ENCODE peak calls at places on chromosome 16, in ten cellular contexts. One of them, this sample, is unnamed.
A peak's percentile ranks its signal among the peaks of the same experiment; 100 is the strongest.

GRCh38 chr16:75202069-75202590 is 4.8 kb downstream of the CTRB2 start:
- DNase-seq in GM12878: no peak
- DNase-seq in heart left ventricle: no peak
- DNase-seq in esophagus squamous epithelium: no peak
- DNase-seq in Panc1: no peak
- DNase-seq in right lobe of liver: peak; percentile 4
- DNase-seq in PC-3: no peak
- DNase-seq in fibroblast of lung: no peak
- DNase-seq in pancreas: peak; percentile 50
- DNase-seq in ovary: no peak
- DNase-seq in this sample: no peak

GRCh38 chr16:50269769-50270509 is 3.6 kb downstream of the ADCY7 start:
- DNase-seq in GM12878: no peak
- DNase-seq in heart left ventricle: no peak
- DNase-seq in esophagus squamous epithelium: no peak
- DNase-seq in Panc1: no peak
- DNase-seq in right lobe of liver: no peak
- DNase-seq in PC-3: no peak
- DNase-seq in fibroblast of lung: no peak
- DNase-seq in pancreas: no peak
- DNase-seq in ovary: no peak
- DNase-seq in this sample: no peak

GRCh38 chr16:10961231-10961630 is 16.9 kb downstream of the CLEC16A start:
- DNase-seq in GM12878: no peak
- DNase-seq in heart left ventricle: peak; percentile 46
- DNase-seq in esophagus squamous epithelium: no peak
- DNase-seq in Panc1: no peak
- DNase-seq in right lobe of liver: no peak
- DNase-seq in PC-3: no peak
- DNase-seq in fibroblast of lung: peak; percentile 96
- DNase-seq in pancreas: no peak
- DNase-seq in ovary: no peak
- DNase-seq in this sample: no peak

GRCh38 chr16:50712568-50712914 is 19.1 kb downstream of the NOD2 start:
- DNase-seq in GM12878: no peak
- DNase-seq in heart left ventricle: no peak
- DNase-seq in esophagus squamous epithelium: no peak
- DNase-seq in Panc1: no peak
- DNase-seq in right lobe of liver: no peak
- DNase-seq in PC-3: no peak
- DNase-seq in fibroblast of lung: no peak
- DNase-seq in pancreas: no peak
- DNase-seq in ovary: no peak
- DNase-seq in this sample: no peak

GRCh38 chr16:79612207-79612606 is 11.7 kb upstream of the MAF start:
- DNase-seq in GM12878: no peak
- DNase-seq in heart left ventricle: no peak
- DNase-seq in esophagus squamous epithelium: no peak
- DNase-seq in Panc1: no peak
- DNase-seq in right lobe of liver: no peak
- DNase-seq in PC-3: no peak
- DNase-seq in fibroblast of lung: peak; percentile 41
- DNase-seq in pancreas: no peak
- DNase-seq in ovary: no peak
- DNase-seq in this sample: no peak

GRCh38 chr16:24771132-24771778 is 41.8 kb downstream of the TNRC6A start:
- DNase-seq in GM12878: no peak
- DNase-seq in heart left ventricle: no peak
- DNase-seq in esophagus squamous epithelium: no peak
- DNase-seq in Panc1: no peak
- DNase-seq in right lobe of liver: no peak
- DNase-seq in PC-3: peak; percentile 20
- DNase-seq in fibroblast of lung: peak; percentile 51
- DNase-seq in pancreas: no peak
- DNase-seq in ovary: no peak
- DNase-seq in this sample: no peak

GRCh38 chr16:47141773-47142468 is 1.8 kb downstream of the NETO2 start:
- DNase-seq in GM12878: peak; percentile 86
- DNase-seq in heart left ventricle: peak; percentile 76
- DNase-seq in esophagus squamous epithelium: peak; percentile 25
- DNase-seq in Panc1: peak; percentile 81
- DNase-seq in right lobe of liver: peak; percentile 83
- DNase-seq in PC-3: peak; percentile 87
- DNase-seq in fibroblast of lung: peak; percentile 83
- DNase-seq in pancreas: peak; percentile 83
- DNase-seq in ovary: peak; percentile 63
- DNase-seq in this sample: peak; percentile 83

GRCh38 chr16:70708381-70709253 is 22.8 kb upstream of the MTSS2 start:
- DNase-seq in GM12878: no peak
- DNase-seq in heart left ventricle: no peak
- DNase-seq in esophagus squamous epithelium: no peak
- DNase-seq in Panc1: no peak
- DNase-seq in right lobe of liver: no peak
- DNase-seq in PC-3: no peak
- DNase-seq in fibroblast of lung: no peak
- DNase-seq in pancreas: no peak
- DNase-seq in ovary: no peak
- DNase-seq in this sample: no peak

GRCh38 chr16:3071655-3072054 is 6.2 kb downstream of the IL32 start:
- DNase-seq in GM12878: no peak
- DNase-seq in heart left ventricle: no peak
- DNase-seq in esophagus squamous epithelium: no peak
- DNase-seq in Panc1: no peak
- DNase-seq in right lobe of liver: no peak
- DNase-seq in PC-3: no peak
- DNase-seq in fibroblast of lung: no peak
- DNase-seq in pancreas: no peak
- DNase-seq in ovary: no peak
- DNase-seq in this sample: no peak

GRCh38 chr16:66903544-66904427 is 14.9 kb downstream of the CDH16 start:
- DNase-seq in GM12878: no peak
- DNase-seq in heart left ventricle: peak; percentile 91
- DNase-seq in esophagus squamous epithelium: no peak
- DNase-seq in Panc1: no peak
- DNase-seq in right lobe of liver: peak; percentile 19
- DNase-seq in PC-3: no peak
- DNase-seq in fibroblast of lung: no peak
- DNase-seq in pancreas: no peak
- DNase-seq in ovary: no peak
- DNase-seq in this sample: no peak

GRCh38 chr16:12433691-12434390 is 369.8 kb downstream of the CPPED1 start:
- DNase-seq in GM12878: no peak
- DNase-seq in heart left ventricle: no peak
- DNase-seq in esophagus squamous epithelium: no peak
- DNase-seq in Panc1: no peak
- DNase-seq in right lobe of liver: no peak
- DNase-seq in PC-3: no peak
- DNase-seq in fibroblast of lung: no peak
- DNase-seq in pancreas: no peak
- DNase-seq in ovary: no peak
- DNase-seq in this sample: no peak

GRCh38 chr16:67931712-67932461 is at the start of gene CTRL:
- DNase-seq in GM12878: no peak
- DNase-seq in heart left ventricle: no peak
- DNase-seq in esophagus squamous epithelium: no peak
- DNase-seq in Panc1: no peak
- DNase-seq in right lobe of liver: no peak
- DNase-seq in PC-3: no peak
- DNase-seq in fibroblast of lung: no peak
- DNase-seq in pancreas: peak; percentile 86
- DNase-seq in ovary: peak; percentile 29
- DNase-seq in this sample: no peak
- TF ChIP-seq CTCF in GM12878: no peak
- TF ChIP-seq CTCF in heart left ventricle: no peak
- TF ChIP-seq CTCF in esophagus squamous epithelium: no peak
- TF ChIP-seq CTCF in Panc1: no peak
- TF ChIP-seq CTCF in right lobe of liver: no peak
- TF ChIP-seq CTCF in PC-3: no peak
- TF ChIP-seq CTCF in fibroblast of lung: peak; percentile 18
- TF ChIP-seq CTCF in pancreas: no peak
- TF ChIP-seq CTCF in ovary: no peak
- TF ChIP-seq CTCF in this sample: no peak

GRCh38 chr16:81450783-81451491 is 6.3 kb downstream of the CMIP start:
- DNase-seq in GM12878: no peak
- DNase-seq in heart left ventricle: no peak
- DNase-seq in esophagus squamous epithelium: no peak
- DNase-seq in Panc1: no peak
- DNase-seq in right lobe of liver: no peak
- DNase-seq in PC-3: no peak
- DNase-seq in fibroblast of lung: no peak
- DNase-seq in pancreas: no peak
- DNase-seq in ovary: no peak
- DNase-seq in this sample: no peak

GRCh38 chr16:81447383-81448101 is 2.9 kb downstream of the CMIP start:
- DNase-seq in GM12878: no peak
- DNase-seq in heart left ventricle: no peak
- DNase-seq in esophagus squamous epithelium: no peak
- DNase-seq in Panc1: no peak
- DNase-seq in right lobe of liver: peak; percentile 66
- DNase-seq in PC-3: peak; percentile 44
- DNase-seq in fibroblast of lung: no peak
- DNase-seq in pancreas: peak; percentile 43
- DNase-seq in ovary: no peak
- DNase-seq in this sample: peak; percentile 39

GRCh38 chr16:81449899-81450608 is 5.4 kb downstream of the CMIP start:
- DNase-seq in GM12878: no peak
- DNase-seq in heart left ventricle: no peak
- DNase-seq in esophagus squamous epithelium: no peak
- DNase-seq in Panc1: no peak
- DNase-seq in right lobe of liver: no peak
- DNase-seq in PC-3: no peak
- DNase-seq in fibroblast of lung: no peak
- DNase-seq in pancreas: no peak
- DNase-seq in ovary: no peak
- DNase-seq in this sample: no peak

GRCh38 chr16:81448154-81449131 is 3.8 kb downstream of the CMIP start:
- DNase-seq in GM12878: no peak
- DNase-seq in heart left ventricle: no peak
- DNase-seq in esophagus squamous epithelium: no peak
- DNase-seq in Panc1: no peak
- DNase-seq in right lobe of liver: peak; percentile 85
- DNase-seq in PC-3: peak; percentile 32
- DNase-seq in fibroblast of lung: no peak
- DNase-seq in pancreas: peak; percentile 71
- DNase-seq in ovary: no peak
- DNase-seq in this sample: peak; percentile 33

GRCh38 chr16:81449241-81449640 is 4.6 kb downstream of the CMIP start:
- DNase-seq in GM12878: no peak
- DNase-seq in heart left ventricle: no peak
- DNase-seq in esophagus squamous epithelium: no peak
- DNase-seq in Panc1: no peak
- DNase-seq in right lobe of liver: no peak
- DNase-seq in PC-3: no peak
- DNase-seq in fibroblast of lung: no peak
- DNase-seq in pancreas: no peak
- DNase-seq in ovary: no peak
- DNase-seq in this sample: no peak
- H3K27ac ChIP-seq in GM12878: no peak overlapping the region
- H3K27ac ChIP-seq in heart left ventricle: no peak overlapping the region
- H3K27ac ChIP-seq in esophagus squamous epithelium: peak overlapping the region; percentile 97
- H3K27ac ChIP-seq in Panc1: peak overlapping the region; percentile 87
- H3K27ac ChIP-seq in right lobe of liver: peak overlapping the region; percentile 89
- H3K27ac ChIP-seq in PC-3: peak overlapping the region; percentile 83
- H3K27ac ChIP-seq in fibroblast of lung: no peak overlapping the region
- H3K27ac ChIP-seq in pancreas: no peak overlapping the region
- H3K27ac ChIP-seq in ovary: no peak overlapping the region
- H3K27ac ChIP-seq in this sample: no peak overlapping the region

GRCh38 chr16:16182918-16183317 is 40.4 kb downstream of the ABCC6 start:
- DNase-seq in GM12878: no peak
- DNase-seq in heart left ventricle: no peak
- DNase-seq in esophagus squamous epithelium: no peak
- DNase-seq in Panc1: no peak
- DNase-seq in right lobe of liver: no peak
- DNase-seq in PC-3: no peak
- DNase-seq in fibroblast of lung: no peak
- DNase-seq in pancreas: no peak
- DNase-seq in ovary: no peak
- DNase-seq in this sample: no peak

GRCh38 chr16:16186820-16187219 is 36.5 kb downstream of the ABCC6 start:
- DNase-seq in GM12878: no peak
- DNase-seq in heart left ventricle: no peak
- DNase-seq in esophagus squamous epithelium: no peak
- DNase-seq in Panc1: no peak
- DNase-seq in right lobe of liver: no peak
- DNase-seq in PC-3: no peak
- DNase-seq in fibroblast of lung: no peak
- DNase-seq in pancreas: no peak
- DNase-seq in ovary: no peak
- DNase-seq in this sample: no peak

GRCh38 chr16:16184594-16184993 is 38.7 kb downstream of the ABCC6 start:
- DNase-seq in GM12878: no peak
- DNase-seq in heart left ventricle: no peak
- DNase-seq in esophagus squamous epithelium: no peak
- DNase-seq in Panc1: no peak
- DNase-seq in right lobe of liver: no peak
- DNase-seq in PC-3: no peak
- DNase-seq in fibroblast of lung: no peak
- DNase-seq in pancreas: no peak
- DNase-seq in ovary: no peak
- DNase-seq in this sample: no peak

GRCh38 chr16:16185095-16185494 is 38.2 kb downstream of the ABCC6 start:
- DNase-seq in GM12878: no peak
- DNase-seq in heart left ventricle: no peak
- DNase-seq in esophagus squamous epithelium: no peak
- DNase-seq in Panc1: no peak
- DNase-seq in right lobe of liver: no peak
- DNase-seq in PC-3: no peak
- DNase-seq in fibroblast of lung: no peak
- DNase-seq in pancreas: no peak
- DNase-seq in ovary: no peak
- DNase-seq in this sample: no peak

DNA sequence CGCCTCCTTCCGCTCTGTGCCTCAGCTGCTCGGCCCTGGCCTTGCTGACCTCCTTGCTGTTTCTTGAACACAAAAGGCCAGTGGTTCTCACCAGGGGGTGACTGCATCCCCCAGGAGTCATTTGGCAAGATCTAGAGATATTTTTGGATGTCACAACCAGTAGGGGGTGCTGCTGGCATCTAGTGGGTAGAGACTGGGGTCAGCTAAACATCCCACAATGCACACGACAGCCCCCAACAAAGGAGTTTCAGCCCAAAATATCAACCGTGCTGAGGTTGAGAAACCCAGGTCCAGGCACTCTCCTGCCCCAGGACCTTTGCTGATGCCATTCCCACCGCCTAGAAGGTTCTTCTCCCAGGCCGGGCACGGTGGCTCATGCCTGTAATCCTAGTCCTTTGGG is 39.7 kb downstream of the ABCC6 start:
- DNase-seq in GM12878: no peak
- DNase-seq in heart left ventricle: no peak
- DNase-seq in esophagus squamous epithelium: no peak
- DNase-seq in Panc1: no peak
- DNase-seq in right lobe of liver: no peak
- DNase-seq in PC-3: no peak
- DNase-seq in fibroblast of lung: no peak
- DNase-seq in pancreas: no peak
- DNase-seq in ovary: no peak
- DNase-seq in this sample: no peak
- TF ChIP-seq CTCF in GM12878: peak; percentile 23
- TF ChIP-seq CTCF in heart left ventricle: no peak
- TF ChIP-seq CTCF in esophagus squamous epithelium: no peak
- TF ChIP-seq CTCF in Panc1: peak; percentile 38
- TF ChIP-seq CTCF in right lobe of liver: peak; percentile 11
- TF ChIP-seq CTCF in PC-3: peak; percentile 45
- TF ChIP-seq CTCF in fibroblast of lung: peak; percentile 16
- TF ChIP-seq CTCF in pancreas: no peak
- TF ChIP-seq CTCF in ovary: no peak
- TF ChIP-seq CTCF in this sample: no peak

GRCh38 chr16:77956231-77956630 is 66.1 kb upstream of the CLEC3A start:
- DNase-seq in GM12878: no peak
- DNase-seq in heart left ventricle: no peak
- DNase-seq in esophagus squamous epithelium: no peak
- DNase-seq in Panc1: no peak
- DNase-seq in right lobe of liver: no peak
- DNase-seq in PC-3: no peak
- DNase-seq in fibroblast of lung: no peak
- DNase-seq in pancreas: no peak
- DNase-seq in ovary: no peak
- DNase-seq in this sample: no peak
- H3K27ac ChIP-seq in GM12878: no peak overlapping the region
- H3K27ac ChIP-seq in heart left ventricle: no peak overlapping the region
- H3K27ac ChIP-seq in esophagus squamous epithelium: no peak overlapping the region
- H3K27ac ChIP-seq in Panc1: no peak overlapping the region
- H3K27ac ChIP-seq in right lobe of liver: no peak overlapping the region
- H3K27ac ChIP-seq in PC-3: no peak overlapping the region
- H3K27ac ChIP-seq in fibroblast of lung: no peak overlapping the region
- H3K27ac ChIP-seq in pancreas: no peak overlapping the region
- H3K27ac ChIP-seq in ovary: no peak overlapping the region
- H3K27ac ChIP-seq in this sample: no peak overlapping the region

This sample was measured in PC-9.